ENCODE peak calls at places on chromosomes 12 and 14, in five cellular contexts. G, J, M, U and I are unnamed samples.

GRCh38 chr14:95268350-95268749 is 51.4 kb downstream of the CLMN start:
- DNase-seq in G (no peak), M (no peak), U (no peak), J (no peak), I (no peak)

GRCh38 chr12:41286426-41286825 is 98.3 kb downstream of the PDZRN4 start:
- DNase-seq in M (no peak), G (no peak), U (peak; percentile 34), J (no peak), I (no peak)

GRCh38 chr12:25063873-25064598 is 115.1 kb upstream of the BCAT1 start:
- DNase-seq in M (no peak), J (no peak), U (no peak), G (no peak), I (no peak)

GRCh38 chr12:89529738-89530137 is 3.9 kb upstream of the POC1B start:
- DNase-seq in J (no peak), U (peak; percentile 67), G (no peak), M (no peak), I (no peak)

GRCh38 chr12:81296556-81297305 is 218.9 kb downstream of the ACSS3 start:
- DNase-seq in G (no peak), J (no peak), M (no peak), U (peak; percentile 52), I (no peak)

GRCh38 chr12:188910-189621 is 24.9 kb downstream of the SLC6A12 start:
- DNase-seq in J (peak; percentile 82), U (peak; percentile 57), M (peak; percentile 72), G (peak; percentile 83), I (no peak)

GRCh38 chr14:46999661-47000060 is 348.1 kb upstream of the RPL10L start:
- DNase-seq in G (no peak), U (no peak), J (no peak), M (no peak), I (no peak)

GRCh38 chr12:90163975-90164374 is 455.3 kb upstream of the ATP2B1 start:
- DNase-seq in G (no peak), M (no peak), U (no peak), J (no peak), I (no peak)

GRCh38 chr12:57899010-57899662 is 42.2 kb upstream of the ATP23 start:
- DNase-seq in M (peak; percentile 51), J (no peak), G (peak; percentile 82), U (peak; percentile 72), I (peak; percentile 61)

GRCh38 chr12:11607313-11608081 is 42.0 kb upstream of the ETV6 start:
- DNase-seq in M (no peak), J (no peak), U (peak; percentile 51), G (no peak), I (no peak)

GRCh38 chr12:106139422-106140141 is 828 bp upstream of the NUAK1 start:
- DNase-seq in M (peak; percentile 85), U (peak; percentile 82), J (peak; percentile 95), G (peak; percentile 89), I (no peak)

GRCh38 chr14:50999726-51000125 is 55.4 kb upstream of the PYGL start:
- DNase-seq in U (no peak), G (no peak), M (no peak), J (no peak), I (no peak)

GRCh38 chr12:54526800-54527630 is 22.4 kb upstream of the PDE1B start:
- DNase-seq in M (peak; percentile 44), U (peak; percentile 8), G (no peak), J (peak; percentile 92), I (peak; percentile 13)

GRCh38 chr14:51566831-51567582 is 84.7 kb upstream of the FRMD6 start:
- DNase-seq in U (no peak), J (no peak), G (no peak), M (no peak), I (no peak)

GRCh38 chr12:116687888-116688287 is 50.0 kb downstream of the SPRING1 start:
- DNase-seq in J (peak; percentile 92), M (peak; percentile 54), G (no peak), U (no peak), I (no peak)

GRCh38 chr14:104085032-104085888 is at the start of gene ASPG:
- DNase-seq in J (peak; percentile 94), G (peak; percentile 76), M (peak; percentile 54), U (no peak), I (no peak)

GRCh38 chr12:118150625-118151024 is 14.7 kb downstream of the PEBP1 start:
- DNase-seq in U (no peak), J (no peak), G (no peak), M (peak; percentile 50), I (no peak)

GRCh38 chr14:37203423-37203822 is 5.7 kb downstream of the MIPOL1 start:
- DNase-seq in M (no peak), G (no peak), J (no peak), U (no peak), I (no peak)

DNA sequence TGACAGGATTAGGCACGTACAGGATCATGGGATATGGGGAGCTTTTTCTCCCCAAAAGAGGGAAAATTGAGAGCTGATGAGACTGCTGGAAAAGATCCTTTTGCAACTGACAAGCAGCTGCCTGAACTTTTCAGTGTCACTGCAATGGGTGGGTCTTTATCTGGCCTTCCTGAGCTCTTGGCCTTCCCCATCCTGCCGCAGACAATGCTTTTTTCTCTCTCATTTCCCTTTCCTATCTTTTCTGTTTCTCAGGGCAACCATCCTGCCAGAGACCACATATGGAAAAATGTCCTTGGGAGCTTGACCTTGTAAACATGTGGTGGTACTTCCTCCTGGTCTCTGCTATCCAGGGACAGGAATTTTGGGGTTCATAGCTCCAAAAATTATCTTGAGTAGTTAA is 75.8 kb downstream of the CALM1 start:
- DNase-seq in M (no peak), U (no peak), G (no peak), J (no peak), I (no peak)
- H3K9me3 ChIP-seq in M (no peaks in the 10 kb centered on the region), U (peaks cover 45% of the 10 kb centered on the region), G (peaks cover 44% of the 10 kb centered on the region), J (no peaks in the 10 kb centered on the region), I (peaks cover 4% of the 10 kb centered on the region)

GRCh38 chr12:52727037-52727436 is 23.7 kb upstream of the KRT77 start:
- DNase-seq in J (no peak), M (no peak), G (no peak), U (no peak), I (no peak)
- H3K9me3 ChIP-seq in J (no peaks in the 10 kb centered on the region), M (no peaks in the 10 kb centered on the region), G (no peaks in the 10 kb centered on the region), U (peaks cover 4% of the 10 kb centered on the region), I (no peaks in the 10 kb centered on the region)

GRCh38 chr12:45326358-45326971 is 110.6 kb downstream of the ANO6 start:
- DNase-seq in G (no peak), M (no peak), J (no peak), U (no peak), I (no peak)
- H3K9me3 ChIP-seq in G (no peaks in the 10 kb centered on the region), M (no peaks in the 10 kb centered on the region), J (no peaks in the 10 kb centered on the region), U (no peaks in the 10 kb centered on the region), I (no peaks in the 10 kb centered on the region)

DNA sequence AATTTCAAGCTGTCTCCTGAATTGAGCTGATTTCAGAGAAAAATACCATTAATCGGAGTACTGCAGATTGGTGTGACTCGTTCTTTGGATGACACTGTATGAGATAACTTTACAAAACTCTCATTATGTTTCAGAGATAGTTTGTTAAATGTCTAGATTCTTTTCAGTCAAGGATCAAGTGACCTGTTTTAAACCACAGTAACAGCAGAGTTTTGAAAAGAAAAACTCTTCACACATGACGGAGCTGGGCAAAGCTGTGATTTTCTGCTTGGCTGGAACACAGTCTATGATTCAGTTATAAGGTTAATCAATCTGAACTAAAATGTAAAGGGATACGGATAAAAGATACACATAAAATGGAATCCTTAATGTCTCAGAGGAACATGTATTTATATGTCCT is 573.2 kb downstream of the PRKD1 start:
- DNase-seq in U (no peak), J (no peak), G (no peak), M (no peak), I (no peak)
- H3K9me3 ChIP-seq in U (no peaks in the 10 kb centered on the region), J (no peaks in the 10 kb centered on the region), G (no peaks in the 10 kb centered on the region), M (no peaks in the 10 kb centered on the region), I (no peaks in the 10 kb centered on the region)

DNA sequence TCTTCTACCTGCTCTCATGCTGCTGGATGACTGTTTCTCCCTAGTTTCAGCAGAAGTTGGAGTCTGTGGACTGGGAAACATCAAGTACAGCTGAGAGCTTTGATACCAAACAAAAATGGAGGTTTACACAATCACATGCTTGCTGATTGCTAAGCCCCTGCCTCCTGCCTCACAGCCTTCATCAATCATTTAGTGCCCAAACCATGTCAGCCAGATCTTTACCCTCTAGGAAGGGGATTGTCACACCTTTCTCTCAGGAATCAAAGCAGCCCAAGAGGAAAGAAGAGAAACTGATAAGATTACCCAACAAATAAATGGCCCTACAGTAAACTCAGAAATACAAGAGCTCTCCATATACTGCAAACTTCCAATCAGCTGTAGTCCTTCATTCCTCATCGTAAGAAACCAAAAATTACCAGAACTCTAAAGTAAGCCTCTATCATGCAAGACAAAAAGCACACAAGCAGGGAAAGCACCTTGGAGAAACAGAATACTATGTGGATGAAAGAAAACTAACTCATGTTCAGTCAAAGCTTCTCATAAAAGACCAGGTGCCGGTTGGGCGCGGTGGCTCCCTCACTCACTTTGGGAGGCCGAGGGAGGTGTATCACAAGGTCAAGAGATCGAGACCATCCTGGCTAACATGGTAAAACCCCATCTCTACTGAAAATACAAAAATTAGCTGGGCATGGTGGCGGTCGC is 63.6 kb upstream of the RESF1 start:
- DNase-seq in G (no peak), U (no peak), J (no peak), M (no peak), I (no peak)
- H3K9me3 ChIP-seq in G (peaks cover 16% of the 10 kb centered on the region), U (no peaks in the 10 kb centered on the region), J (no peaks in the 10 kb centered on the region), M (no peaks in the 10 kb centered on the region), I (peaks cover 9% of the 10 kb centered on the region)

GRCh38 chr14:81953419-81953818 is 419.8 kb upstream of the SEL1L start:
- DNase-seq in J (no peak), G (no peak), M (no peak), U (no peak), I (no peak)
- H3K9me3 ChIP-seq in J (no peaks in the 10 kb centered on the region), G (no peaks in the 10 kb centered on the region), M (no peaks in the 10 kb centered on the region), U (peaks cover 4% of the 10 kb centered on the region), I (no peaks in the 10 kb centered on the region)

GRCh38 chr14:78188882-78189281 is 18.7 kb downstream of the NRXN3 start:
- DNase-seq in M (no peak), U (no peak), G (no peak), J (no peak), I (no peak)
- H3K9me3 ChIP-seq in M (no peaks in the 10 kb centered on the region), U (no peaks in the 10 kb centered on the region), G (no peaks in the 10 kb centered on the region), J (no peaks in the 10 kb centered on the region), I (no peaks in the 10 kb centered on the region)